ENCODE peak calls at places on chromosomes 13 and 19, in ten cellular contexts. P, O, C, Z, Y, I, L, X, H and W are unnamed samples.
A peak's percentile ranks its signal among the peaks of the same experiment; 100 is the strongest.

GRCh38 chr19:6055013-6055795 is 55.1 kb downstream of the RFX2 start:
- DNase-seq in X (no peak), O (no peak), I (no peak), Z (no peak), Y (no peak), L (no peak), H (no peak), P (no peak), C (no peak), W (no peak)

GRCh38 chr19:37905936-37906867 is at the start of gene WDR87:
- DNase-seq in L (peak; percentile 31), I (peak; percentile 73), Y (peak; percentile 44), C (peak; percentile 64), P (no peak), Z (no peak), H (peak; percentile 78), X (peak; percentile 76), O (peak; percentile 17), W (peak; percentile 82)

GRCh38 chr13:94073006-94073744 is 406.3 kb downstream of the DCT start:
- DNase-seq in C (no peak), Y (no peak), I (no peak), X (no peak), O (peak; percentile 83), P (no peak), Z (peak; percentile 68), H (no peak), L (peak; percentile 12), W (no peak)

GRCh38 chr13:40094056-40094455 is 438.6 kb downstream of the COG6 start:
- DNase-seq in O (peak; percentile 41), Z (no peak), I (no peak), Y (no peak), C (no peak), X (no peak), P (no peak), H (no peak), L (peak; percentile 64), W (no peak)

GRCh38 chr13:48266967-48267639 is 34.1 kb downstream of the ITM2B start:
- DNase-seq in I (no peak), L (no peak), O (no peak), Y (no peak), Z (no peak), P (no peak), X (no peak), H (no peak), C (no peak), W (no peak)

GRCh38 chr13:59270327-59270726 is 893.4 kb downstream of the DIAPH3 start:
- DNase-seq in O (no peak), Y (no peak), X (no peak), I (no peak), C (no peak), L (no peak), H (no peak), Z (no peak), P (no peak), W (no peak)

GRCh38 chr19:45403781-45404556 is 900 bp downstream of the PPP1R13L start:
- DNase-seq in Y (peak; percentile 76), X (peak; percentile 88), P (no peak), C (peak; percentile 77), Z (no peak), L (peak; percentile 60), O (peak; percentile 35), H (peak; percentile 72), I (peak; percentile 95), W (peak; percentile 81)

GRCh38 chr19:55300821-55301458 is 17.1 kb downstream of the BRSK1 start:
- DNase-seq in O (no peak), C (no peak), Y (no peak), I (no peak), P (no peak), Z (no peak), L (no peak), X (no peak), H (no peak), W (no peak)

GRCh38 chr19:48874309-48875135 is 2.3 kb downstream of the PPP1R15A start:
- DNase-seq in O (peak; percentile 54), I (peak; percentile 52), C (peak; percentile 77), Z (no peak), X (peak; percentile 49), P (no peak), Y (peak; percentile 36), L (peak; percentile 72), H (peak; percentile 51), W (no peak)

GRCh38 chr13:51643114-51643881 is 59.0 kb downstream of the WDFY2 start:
- DNase-seq in L (peak; percentile 86), I (peak; percentile 16), Y (no peak), X (no peak), C (no peak), P (no peak), H (peak; percentile 70), O (peak; percentile 85), Z (peak; percentile 63), W (no peak)

DNA sequence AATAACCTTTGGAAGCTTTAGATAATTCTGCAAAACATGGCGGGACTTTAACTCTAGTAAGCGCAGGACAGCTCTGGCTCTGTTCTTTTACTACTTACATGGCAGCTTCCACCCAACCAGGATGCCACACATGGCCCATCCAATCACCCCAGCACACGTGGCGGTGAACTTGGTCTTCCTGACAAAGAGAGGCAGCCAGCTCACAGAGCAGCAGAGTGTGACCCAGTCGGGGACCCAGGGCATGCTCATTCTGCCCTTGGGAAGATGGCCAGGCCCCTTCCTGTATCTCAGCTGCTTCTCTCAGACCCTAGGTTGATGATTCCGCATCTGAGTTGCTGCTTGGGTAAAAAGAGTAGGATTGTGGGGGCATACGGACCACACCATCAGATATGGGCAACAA is 172.1 kb downstream of the USP12 start:
- DNase-seq in P (peak; percentile 41), L (no peak), Y (no peak), C (no peak), X (no peak), Z (no peak), H (no peak), I (no peak), O (no peak), W (no peak)
- H3K27ac ChIP-seq in P (no peak overlapping the region), L (no peak overlapping the region), Y (no peak overlapping the region), C (no peak overlapping the region), X (no peak overlapping the region), Z (no peak overlapping the region), H (no peak overlapping the region), I (no peak overlapping the region), O (no peak overlapping the region), W (no peak overlapping the region)

DNA sequence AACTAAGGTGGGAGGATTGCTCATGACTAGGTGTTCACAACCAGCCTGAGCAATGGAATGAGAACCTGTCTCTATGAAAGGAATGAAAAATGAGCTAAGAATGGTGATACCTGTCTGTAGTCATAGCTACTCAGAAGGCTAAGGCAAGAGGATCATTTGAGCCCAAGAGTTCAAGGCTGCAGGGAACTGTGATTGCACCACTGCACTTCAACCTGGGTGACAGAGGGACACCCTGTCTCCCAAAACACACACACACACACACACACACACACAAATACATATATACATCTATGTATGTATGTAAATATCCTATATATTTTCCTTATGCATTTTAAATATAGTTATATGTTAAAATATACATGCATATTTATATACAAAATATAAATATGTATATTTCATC is 7.4 kb upstream of the ZNF433 start:
- DNase-seq in C (no peak), H (no peak), Z (no peak), O (no peak), X (no peak), L (no peak), P (no peak), I (no peak), Y (no peak), W (no peak)
- TF ChIP-seq CTCF in C (no peak), H (no peak), Z (no peak), O (no peak), X (no peak), L (no peak), P (no peak), I (no peak), Y (no peak), W (no peak)

DNA sequence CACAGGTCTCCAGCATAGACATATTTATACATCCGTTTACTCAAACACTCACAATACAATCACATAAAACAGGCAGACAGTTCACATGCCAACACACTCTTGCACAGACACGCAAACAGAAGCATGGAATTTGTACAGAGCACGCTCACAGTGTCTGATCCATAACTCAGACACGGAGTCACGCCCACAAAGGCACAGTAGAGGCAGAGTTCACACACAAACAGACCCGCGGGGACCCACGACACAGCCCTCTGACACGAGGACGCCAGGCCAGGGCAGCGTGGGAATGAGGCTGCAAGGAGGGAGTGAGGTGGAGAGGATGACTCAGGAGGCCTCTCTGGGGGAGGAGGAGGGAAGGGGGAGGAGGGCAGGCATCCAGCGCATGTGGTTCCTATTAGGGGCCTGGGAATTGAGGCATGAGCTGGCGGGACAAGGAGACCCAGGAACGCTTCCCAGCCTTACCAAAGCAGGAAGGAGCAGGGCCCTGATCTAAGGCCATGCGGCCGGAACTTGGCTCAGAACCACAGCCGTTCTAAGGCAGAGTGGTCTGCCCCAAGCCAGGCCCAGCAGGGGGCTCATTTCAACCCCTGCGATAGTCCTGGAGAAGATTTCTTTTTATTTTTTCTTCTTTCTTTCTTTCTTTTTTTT is 9.1 kb upstream of the OLFM2 start:
- DNase-seq in X (no peak), H (no peak), C (peak; percentile 91), Y (no peak), Z (peak; percentile 97), L (peak; percentile 72), O (peak; percentile 99), P (peak; percentile 92), I (no peak), W (no peak)
- H3K4me3 ChIP-seq in X (no peak overlapping the region), H (no peak overlapping the region), C (no peak overlapping the region), Y (no peak overlapping the region), Z (peak overlapping the region; percentile 47), L (no peak overlapping the region), O (no peak overlapping the region), P (no peak overlapping the region), I (no peak overlapping the region), W (no peak overlapping the region)

DNA sequence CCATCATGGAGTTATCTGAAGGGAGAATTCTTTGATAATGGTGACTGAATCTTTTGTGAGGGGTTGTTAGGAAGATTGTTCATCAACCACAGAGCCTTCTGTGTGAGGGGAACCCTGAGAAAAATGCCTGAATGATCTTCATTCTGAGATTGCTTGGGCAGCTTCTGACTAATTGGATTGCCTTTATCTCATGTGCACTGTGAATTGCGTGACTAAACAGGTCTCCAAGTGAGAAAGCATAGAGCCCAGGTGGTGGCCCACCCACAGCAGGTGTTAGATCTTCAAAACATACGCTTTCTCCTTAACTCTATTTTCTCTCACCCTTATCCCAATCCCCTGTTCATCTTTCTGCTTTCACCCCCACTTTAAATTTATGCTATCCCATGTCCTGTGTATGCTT is 58.3 kb downstream of the DOCK9 start:
- DNase-seq in Z (no peak), X (no peak), C (no peak), I (no peak), Y (no peak), P (no peak), O (no peak), H (no peak), L (no peak), W (peak; percentile 76)
- H3K27ac ChIP-seq in Z (no peak overlapping the region), X (no peak overlapping the region), C (no peak overlapping the region), I (no peak overlapping the region), Y (no peak overlapping the region), P (no peak overlapping the region), O (no peak overlapping the region), H (no peak overlapping the region), L (no peak overlapping the region), W (peak overlapping the region; percentile 63)

GRCh38 chr13:29850213-29850898 is at the start of gene UBL3:
- DNase-seq in C (peak; percentile 97), P (peak; percentile 98), L (peak; percentile 95), O (peak; percentile 98), I (peak; percentile 87), X (peak; percentile 97), Y (peak; percentile 85), Z (peak; percentile 87), H (peak; percentile 89), W (peak; percentile 92)
- TF ChIP-seq CTCF in C (no peak), P (no peak), L (no peak), O (no peak), I (no peak), X (no peak), Y (no peak), Z (no peak), H (no peak), W (no peak)

GRCh38 chr13:32878172-32878571 is 138.1 kb upstream of the KL start:
- DNase-seq in Z (no peak), X (no peak), C (no peak), L (peak; percentile 71), I (no peak), P (no peak), Y (no peak), O (no peak), H (peak; percentile 67), W (no peak)
- H3K4me3 ChIP-seq in Z (no peak overlapping the region), X (no peak overlapping the region), C (no peak overlapping the region), L (no peak overlapping the region), I (no peak overlapping the region), P (no peak overlapping the region), Y (no peak overlapping the region), O (no peak overlapping the region), H (no peak overlapping the region), W (no peak overlapping the region)